ENCODE peak calls at places on chromosomes 11 and 22, in four cellular contexts. N is GM12878, D is H1, K is HepG2. T is an unnamed sample.
A peak's percentile ranks its signal among the peaks of the same experiment; 100 is the strongest.

GRCh38 chr11:64597671-64598101 is 6.7 kb downstream of the SLC22A12 start:
- DNase-seq in N (no peak), D (no peak), K (no peak), T (no peak)

GRCh38 chr22:35894464-35894878 is 134.2 kb downstream of the RBFOX2 start:
- DNase-seq in D (no peak), N (no peak), K (no peak), T (no peak)

GRCh38 chr11:16097543-16097942 is 258.8 kb downstream of the SOX6 start:
- DNase-seq in N (no peak), D (no peak), K (no peak), T (no peak)

GRCh38 chr11:69501891-69502860 is 20.7 kb downstream of the LINC01488 start:
- DNase-seq in D (no peak), K (no peak), N (no peak), T (no peak)

GRCh38 chr22:32059426-32059825 is 16.4 kb downstream of the SLC5A1 start:
- DNase-seq in D (no peak), K (no peak), N (no peak), T (no peak)

GRCh38 chr11:119666463-119667131 is 62.4 kb downstream of the NECTIN1 start:
- DNase-seq in N (no peak), D (peak; percentile 69), K (peak; percentile 63), T (peak; percentile 88)

GRCh38 chr11:110907629-110908028 is 195.4 kb upstream of the ARHGAP20 start:
- DNase-seq in K (no peak), D (no peak), N (no peak), T (no peak)

GRCh38 chr11:27153136-27153535 is 112.5 kb downstream of the BBOX1 start:
- DNase-seq in K (no peak), N (no peak), D (no peak), T (no peak)

GRCh38 chr11:2807801-2808241 is 77.8 kb downstream of the CDKN1C start:
- DNase-seq in D (no peak), N (no peak), K (no peak), T (peak; percentile 9)

GRCh38 chr11:1930448-1930802 is 10.9 kb downstream of the TNNT3 start:
- DNase-seq in D (no peak), K (no peak), N (no peak), T (no peak)

GRCh38 chr11:14836106-14836492 is 55.9 kb downstream of the CYP2R1 start:
- DNase-seq in D (no peak), K (no peak), N (no peak), T (no peak)

GRCh38 chr11:90434858-90435257 is 212.0 kb upstream of the CHORDC1 start:
- DNase-seq in K (peak; percentile 35), N (no peak), D (no peak), T (no peak)

GRCh38 chr11:122601131-122602125 is 54.1 kb upstream of the UBASH3B start:
- DNase-seq in K (peak; percentile 40), D (no peak), N (no peak), T (no peak)

GRCh38 chr11:19766206-19766605 is 53.6 kb downstream of the NAV2 start:
- DNase-seq in N (no peak), K (no peak), D (no peak), T (no peak)

GRCh38 chr11:27718853-27719574 is 18.8 kb upstream of the BDNF start:
- DNase-seq in N (no peak), D (no peak), K (no peak), T (peak; percentile 72)

GRCh38 chr11:34044664-34045485 is 6.7 kb upstream of the CAPRIN1 start:
- DNase-seq in N (no peak), K (no peak), D (peak; percentile 23), T (peak; percentile 28)

GRCh38 chr11:120774591-120775386 is 249.1 kb upstream of the TBCEL start:
- DNase-seq in D (no peak), K (no peak), N (no peak), T (no peak)

GRCh38 chr11:13928566-13929251 is 33.8 kb upstream of the SPON1 start:
- DNase-seq in N (no peak), K (no peak), D (no peak), T (no peak)

GRCh38 chr11:83827520-83827919 is 541.4 kb upstream of the CCDC90B start:
- DNase-seq in N (no peak), K (no peak), D (no peak), T (no peak)

GRCh38 chr11:86015699-86016098 is 53.2 kb downstream of the PICALM start:
- DNase-seq in D (no peak), K (no peak), N (no peak), T (no peak)

GRCh38 chr11:31655483-31655882 is 145.9 kb downstream of the ELP4 start:
- DNase-seq in D (no peak), N (no peak), K (peak; percentile 82), T (no peak)

GRCh38 chr22:23223566-23224317 is 43.4 kb downstream of the BCR start:
- DNase-seq in N (no peak), K (peak; percentile 34), D (no peak), T (no peak)

GRCh38 chr22:36435516-36436415 is 45.7 kb downstream of the TXN2 start:
- DNase-seq in N (peak; percentile 52), K (peak; percentile 92), D (no peak), T (peak; percentile 58)

GRCh38 chr11:45773271-45774022 is 31.5 kb upstream of the SLC35C1 start:
- DNase-seq in D (no peak), N (no peak), K (no peak), T (no peak)

GRCh38 chr11:61328351-61328750 is 4.6 kb downstream of the DDB1 start:
- DNase-seq in D (no peak), N (no peak), K (no peak), T (no peak)

GRCh38 chr11:69253028-69253427 is 40.9 kb upstream of the MYEOV start:
- DNase-seq in K (no peak), N (no peak), D (no peak), T (no peak)

GRCh38 chr22:48758021-48758561 is 1069.6 kb downstream of the BRD1 start:
- DNase-seq in D (no peak), N (no peak), K (no peak), T (peak; percentile 11)

DNA sequence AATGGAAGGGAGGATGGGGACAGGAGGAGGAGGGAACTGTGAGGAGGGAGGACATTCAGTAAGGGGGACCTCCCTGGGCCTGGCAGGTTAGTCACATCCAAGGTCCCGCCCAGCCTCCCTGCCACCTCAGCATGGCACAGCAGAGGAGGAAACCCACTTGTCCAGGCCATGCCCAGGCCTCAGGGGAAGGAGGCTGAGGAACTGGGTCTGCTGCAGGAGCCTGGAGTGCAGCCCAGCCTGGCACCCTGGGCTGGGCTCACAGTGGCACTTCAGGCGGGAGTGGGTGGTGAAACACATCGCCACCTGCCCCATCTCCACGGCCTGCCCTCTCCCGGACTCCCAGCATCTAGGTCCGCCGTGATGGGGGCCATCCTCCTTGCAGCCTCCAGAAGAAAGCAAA is 17.2 kb upstream of the KLHL35 start:
- DNase-seq in D (no peak), N (no peak), K (no peak), T (no peak)
- TF ChIP-seq CREB1 in D (no peak), N (no peak), K (no peak), T (no peak)

DNA sequence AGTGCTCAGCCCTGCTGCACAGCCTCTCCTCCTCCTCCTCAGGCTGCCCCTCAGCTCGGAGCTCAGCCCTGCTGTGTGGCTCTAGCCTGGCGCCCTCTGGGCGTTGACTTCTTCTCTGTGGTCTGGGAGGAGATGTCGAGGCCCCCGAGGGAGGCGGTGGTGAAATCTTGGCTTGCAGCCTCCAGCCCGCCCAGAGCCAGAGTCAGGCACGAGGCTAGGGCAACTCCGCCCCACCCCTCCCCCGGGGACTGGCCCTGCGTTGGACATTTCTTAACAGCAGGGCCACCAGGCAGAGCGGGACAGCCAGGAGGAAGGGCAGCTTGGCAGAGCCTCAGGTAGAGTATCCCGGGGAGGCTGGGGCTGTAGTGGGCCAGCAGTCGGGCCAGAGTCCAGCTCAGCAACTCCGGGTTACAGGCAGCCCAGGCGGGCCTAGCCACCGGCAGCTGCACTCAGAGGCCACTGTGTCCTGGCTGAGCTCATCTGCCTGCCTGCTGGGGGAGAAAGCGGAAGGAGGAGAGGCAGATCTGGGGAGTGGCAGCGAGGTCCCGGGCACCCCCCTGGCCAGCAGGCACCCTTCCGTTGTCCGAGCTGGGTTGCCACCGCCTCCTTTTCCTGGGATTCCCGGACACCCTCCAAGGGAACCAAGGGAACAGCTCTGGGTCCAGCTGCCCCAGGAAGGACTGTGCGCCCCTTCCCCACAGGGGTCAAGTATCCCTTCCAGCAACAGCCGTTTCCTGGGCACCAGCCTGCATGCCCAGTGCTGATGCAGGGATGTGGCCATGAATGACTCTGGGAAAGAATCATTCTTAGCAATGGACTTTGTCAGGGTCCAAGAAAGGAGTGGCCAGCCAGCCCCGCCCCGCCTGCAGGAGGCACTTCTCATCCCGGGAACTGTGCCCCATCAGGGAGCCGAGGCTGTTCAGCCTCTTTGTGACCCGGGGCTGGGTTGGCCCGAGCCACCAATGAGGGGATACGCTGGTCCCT is at the start of gene ALDH3B1:
- DNase-seq in D (no peak), N (no peak), K (peak; percentile 73), T (peak; percentile 53)
- TF ChIP-seq ATF3 in D (no peak), N (no peak), K (no peak), T (no peak)

DNA sequence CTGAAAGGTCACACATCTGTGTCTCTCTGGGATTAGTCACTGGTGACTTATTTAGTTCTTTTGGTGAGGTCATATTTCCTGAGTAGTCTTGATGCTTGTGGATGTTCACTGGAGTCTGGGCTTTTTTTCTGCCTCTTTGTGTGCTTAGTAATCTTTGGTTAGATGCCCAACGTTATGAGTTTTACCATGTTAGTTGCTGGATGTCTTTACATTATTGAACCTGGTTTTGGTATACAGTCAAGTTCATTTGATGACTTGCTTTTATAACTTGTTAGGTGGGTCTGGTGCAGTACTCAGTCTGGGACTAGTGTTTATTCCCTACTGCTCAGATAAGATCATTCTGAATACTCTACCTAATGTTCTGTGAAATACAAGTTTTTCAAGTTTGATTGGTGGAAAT is 26.2 kb upstream of the SLC37A2 start:
- DNase-seq in N (no peak), K (no peak), D (no peak), T (no peak)
- TF ChIP-seq CREB1 in N (no peak), K (no peak), D (no peak), T (no peak)

GRCh38 chr11:12316432-12316831 is 60.9 kb upstream of the PARVA start:
- DNase-seq in D (no peak), K (no peak), N (no peak), T (no peak)

GRCh38 chr11:12321217-12321937 is 56.0 kb upstream of the PARVA start:
- DNase-seq in N (no peak), D (no peak), K (no peak), T (no peak)

GRCh38 chr11:12319734-12320387 is 57.5 kb upstream of the PARVA start:
- DNase-seq in K (no peak), D (no peak), N (no peak), T (no peak)

GRCh38 chr11:12315024-12315423 is 62.3 kb upstream of the PARVA start:
- DNase-seq in K (no peak), N (no peak), D (no peak), T (no peak)

DNA sequence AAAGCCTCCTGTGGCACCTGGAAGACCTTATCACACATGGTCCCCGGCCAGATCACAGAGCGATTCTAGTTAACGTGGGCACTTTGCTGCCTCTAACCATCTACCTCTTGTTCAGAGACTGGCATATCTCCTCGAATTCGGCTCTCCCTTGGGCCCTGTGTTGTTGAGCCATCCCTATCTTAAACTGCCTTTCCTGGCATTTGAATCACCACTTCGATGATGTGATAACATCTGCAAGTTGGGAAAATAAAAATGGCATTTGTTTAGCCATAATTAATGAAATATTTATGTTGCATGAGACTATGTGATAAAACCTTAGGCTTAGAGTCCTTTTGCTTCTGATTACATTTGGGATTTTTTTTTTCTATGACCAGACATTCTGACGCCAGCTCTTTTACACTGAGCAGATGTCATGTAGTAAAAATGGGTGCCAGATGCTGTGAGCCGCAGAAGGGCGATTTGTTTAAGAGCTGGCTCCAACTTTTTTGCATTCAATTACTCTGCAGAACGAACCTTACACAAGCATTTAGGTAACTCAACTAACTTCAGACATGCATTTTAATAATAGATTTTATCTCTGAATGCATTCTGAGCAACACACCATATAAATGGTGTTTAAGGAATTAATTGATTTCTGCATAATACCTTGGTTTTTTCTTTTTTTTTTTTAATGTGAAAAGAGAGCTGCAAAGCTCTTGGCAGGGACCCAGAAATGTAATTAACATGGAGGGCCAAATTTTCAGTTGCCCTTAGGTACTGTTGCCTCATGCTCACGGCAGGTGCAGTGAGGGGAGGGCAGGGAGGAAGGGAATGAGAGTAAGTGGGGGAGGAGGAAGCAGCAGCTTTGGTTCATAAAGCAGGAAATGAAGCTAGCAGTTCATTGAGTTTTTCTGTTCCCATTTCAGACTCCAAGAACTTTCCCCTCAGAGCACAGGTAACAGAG is 58.3 kb upstream of the PARVA start:
- DNase-seq in D (no peak), N (no peak), K (no peak), T (no peak)
- TF ChIP-seq ATF3 in D (no peak), N (no peak), K (no peak), T (no peak)

T was measured in WTC11.